ENCODE peak calls at places on chromosomes 3 and 15, in five cellular contexts. V, P, F, G and D are unnamed samples.

GRCh38 chr3:194333212-194333980 is 17.7 kb downstream of the CPN2 start:
- DNase-seq in G (peak), P (peak), V (peak), F (peak), D (peak)

GRCh38 chr3:12994607-12995388 is 78.4 kb downstream of the IQSEC1 start:
- DNase-seq in V (peak), P (peak), G (peak), F (peak), D (peak)

GRCh38 chr3:11452988-11453847 is 181.0 kb downstream of the ATG7 start:
- DNase-seq in F (no peak), V (no peak), P (no peak), G (peak), D (no peak)

GRCh38 chr3:66353530-66353929 is 132.7 kb downstream of the SLC25A26 start:
- DNase-seq in F (no peak), G (peak), P (no peak), V (no peak), D (no peak)

GRCh38 chr3:102979682-102980378 is 545.0 kb downstream of the ZPLD1 start:
- DNase-seq in V (no peak), G (peak), F (peak), P (no peak), D (no peak)

GRCh38 chr3:183385698-183386590 is 42.5 kb downstream of the MCF2L2 start:
- DNase-seq in P (peak), V (peak), F (no peak), G (peak), D (peak)

GRCh38 chr3:172701758-172702157 is 9.1 kb downstream of the NCEH1 start:
- DNase-seq in P (no peak), V (no peak), G (no peak), F (no peak), D (no peak)

GRCh38 chr15:101781927-101782326 is 21.4 kb upstream of the OR4F6 start:
- DNase-seq in P (no peak), F (no peak), V (no peak), G (no peak), D (no peak)

GRCh38 chr3:15726043-15726442 is 71.7 kb downstream of the ANKRD28 start:
- DNase-seq in V (no peak), F (no peak), G (peak), P (no peak), D (no peak)

GRCh38 chr15:88450125-88450798 is 16.9 kb downstream of the MRPL46 start:
- DNase-seq in V (peak), P (peak), G (peak), F (peak), D (peak)

GRCh38 chr15:51681303-51681963 is at the start of gene SCG3:
- DNase-seq in G (peak), F (peak), V (peak), P (peak), D (peak)

GRCh38 chr3:183178833-183179549 is 16.5 kb upstream of the LAMP3 start:
- DNase-seq in V (peak), F (peak), G (peak), P (peak), D (peak)

GRCh38 chr3:189394599-189395121 is 222.9 kb downstream of the TPRG1 start:
- DNase-seq in P (no peak), F (no peak), V (no peak), G (no peak), D (no peak)

GRCh38 chr15:28918141-28918983 is 32.6 kb downstream of the APBA2 start:
- DNase-seq in F (no peak), V (no peak), G (no peak), P (no peak), D (peak)

GRCh38 chr3:112813723-112814171 is 32.9 kb downstream of the CD200R1L start:
- DNase-seq in P (peak), G (no peak), V (no peak), F (no peak), D (no peak)

GRCh38 chr3:51434746-51435323 is 43.8 kb downstream of the RBM15B start:
- DNase-seq in P (peak), G (peak), F (no peak), V (peak), D (no peak)

GRCh38 chr3:8529738-8530525 is 28.3 kb downstream of the LMCD1 start:
- DNase-seq in F (no peak), V (no peak), G (peak), P (peak), D (no peak)

GRCh38 chr15:70062321-70062956 is 35.3 kb downstream of the TLE3 start:
- DNase-seq in F (peak), V (no peak), G (peak), P (no peak), D (no peak)

GRCh38 chr3:55373413-55373812 is 113.7 kb downstream of the WNT5A start:
- DNase-seq in F (no peak), P (no peak), G (no peak), V (no peak), D (no peak)

GRCh38 chr3:170942011-170942410 is 33.6 kb upstream of the EIF5A2 start:
- DNase-seq in V (no peak), P (no peak), F (no peak), G (no peak), D (no peak)

GRCh38 chr3:195774917-195775316 is 36.8 kb downstream of the MUC4 start:
- DNase-seq in P (peak), G (peak), F (no peak), V (no peak), D (no peak)

GRCh38 chr15:101635944-101636727 is 16.0 kb downstream of the TM2D3 start:
- DNase-seq in P (no peak), V (no peak), F (no peak), G (peak), D (no peak)

GRCh38 chr3:8505621-8506020 is 4.0 kb downstream of the LMCD1 start:
- DNase-seq in V (no peak), F (no peak), G (no peak), P (no peak), D (no peak)

GRCh38 chr15:35293353-35294130 is 208.4 kb upstream of the NANOGP8 start:
- DNase-seq in V (no peak), F (no peak), G (peak), P (peak), D (no peak)

GRCh38 chr3:147422934-147423599 is 13.9 kb downstream of the ZIC1 start:
- DNase-seq in V (no peak), G (no peak), F (no peak), P (no peak), D (no peak)

GRCh38 chr3:16913264-16913580 is 28.5 kb downstream of the PLCL2 start:
- DNase-seq in P (no peak), V (no peak), G (no peak), F (no peak), D (no peak)

GRCh38 chr3:46613313-46614005 is 1.1 kb downstream of the FAM240A start:
- DNase-seq in P (no peak), G (no peak), V (no peak), F (no peak), D (no peak)

GRCh38 chr3:138950006-138950644 is 3.1 kb downstream of the FOXL2NB start:
- DNase-seq in V (peak), F (peak), G (peak), P (no peak), D (no peak)

GRCh38 chr3:11900844-11901243 is 54.2 kb upstream of the TAMM41 start:
- DNase-seq in P (no peak), F (no peak), G (no peak), V (no peak), D (no peak)

GRCh38 chr15:73683624-73684536 is at the start of gene CD276:
- DNase-seq in F (peak), V (peak), G (peak), P (peak), D (peak)

GRCh38 chr15:85607842-85608241 is 186.9 kb downstream of the KLHL25 start:
- DNase-seq in F (no peak), P (no peak), V (no peak), G (peak), D (no peak)

GRCh38 chr3:71891483-71891882 is 106.5 kb upstream of the PROK2 start:
- DNase-seq in G (no peak), P (no peak), V (no peak), F (no peak), D (no peak)

GRCh38 chr3:122893282-122893681 is 98.4 kb downstream of the SLC49A4 start:
- DNase-seq in V (no peak), P (no peak), G (peak), F (no peak), D (no peak)

GRCh38 chr3:73766599-73767378 is 142.0 kb upstream of the PDZRN3 start:
- DNase-seq in F (no peak), G (no peak), V (no peak), P (peak), D (no peak)

GRCh38 chr3:153722157-153722556 is 399.0 kb upstream of the ARHGEF26 start:
- DNase-seq in P (no peak), V (no peak), G (no peak), F (no peak), D (no peak)

GRCh38 chr3:135927170-135927569 is 38.4 kb upstream of the PPP2R3A start:
- DNase-seq in P (no peak), F (no peak), V (no peak), G (peak), D (no peak)

GRCh38 chr3:50617911-50618481 is 1.0 kb downstream of the MAPKAPK3 start:
- DNase-seq in F (no peak), G (no peak), V (no peak), P (no peak), D (no peak)